ENCODE peak calls at places on chromosomes 4 and X, in five cellular contexts. G, I, U, F and D are unnamed samples.
A peak's percentile ranks its signal among the peaks of the same experiment; 100 is the strongest.

GRCh38 chr4:2036866-2037265 is 22.3 kb upstream of the NAT8L start:
- DNase-seq in G (no peak), I (no peak), U (no peak), F (no peak), D (no peak)

GRCh38 chr4:108360857-108361820 is 192.4 kb upstream of the LEF1 start:
- DNase-seq in G (no peak), I (no peak), U (no peak), F (peak; percentile 36), D (peak; percentile 6)

GRCh38 chr4:78610546-78611214 is 59.1 kb downstream of the ANXA3 start:
- DNase-seq in G (no peak), I (no peak), U (no peak), F (no peak), D (no peak)

GRCh38 chrX:103418811-103419210 is 42.5 kb downstream of the BEX3 start:
- DNase-seq in G (no peak), I (no peak), U (no peak), F (no peak), D (no peak)

GRCh38 chr4:10080874-10081606 is 35.6 kb downstream of the WDR1 start:
- DNase-seq in G (no peak), I (no peak), U (no peak), F (no peak), D (no peak)

GRCh38 chr4:110106946-110107325 is 91.5 kb downstream of the ELOVL6 start:
- DNase-seq in G (no peak), I (no peak), U (no peak), F (no peak), D (no peak)

GRCh38 chr4:88828846-88829245 is 131.2 kb upstream of the NAP1L5 start:
- DNase-seq in G (no peak), I (no peak), U (no peak), F (no peak), D (no peak)

GRCh38 chr4:133597252-133597651 is 448.2 kb downstream of the PCDH10 start:
- DNase-seq in G (no peak), I (no peak), U (no peak), F (no peak), D (no peak)

GRCh38 chr4:37903901-37904300 is 13.0 kb downstream of the TBC1D1 start:
- DNase-seq in G (no peak), I (no peak), U (no peak), F (no peak), D (no peak)

GRCh38 chrX:66200855-66201795 is 37.1 kb downstream of the HEPH start:
- DNase-seq in G (no peak), I (no peak), U (no peak), F (no peak), D (no peak)